ENCODE peak calls at places on chromosome 2, in seven cellular contexts. One of them, this sample, is unnamed.

GRCh38 chr2:240595381-240596079 is 9.0 kb downstream of the CAPN10 start:
- DNase-seq in HAP-1: peak; percentile 72
- DNase-seq in tibial artery: no peak
- DNase-seq in neuronal stem cell: peak; percentile 24
- DNase-seq in adrenal gland: peak; percentile 13
- DNase-seq in Panc1: no peak
- DNase-seq in AG10803: no peak
- DNase-seq in this sample: peak; percentile 32

GRCh38 chr2:239441261-239441701 is 40.5 kb upstream of the HDAC4 start:
- DNase-seq in HAP-1: no peak
- DNase-seq in tibial artery: no peak
- DNase-seq in neuronal stem cell: no peak
- DNase-seq in adrenal gland: no peak
- DNase-seq in Panc1: no peak
- DNase-seq in AG10803: no peak
- DNase-seq in this sample: no peak

GRCh38 chr2:211867845-211868361 is 670.7 kb downstream of the ERBB4 start:
- DNase-seq in HAP-1: no peak
- DNase-seq in tibial artery: no peak
- DNase-seq in neuronal stem cell: no peak
- DNase-seq in adrenal gland: no peak
- DNase-seq in Panc1: no peak
- DNase-seq in AG10803: no peak
- DNase-seq in this sample: no peak

GRCh38 chr2:147108553-147108952 is 736.3 kb upstream of the ACVR2A start:
- DNase-seq in HAP-1: no peak
- DNase-seq in tibial artery: no peak
- DNase-seq in neuronal stem cell: no peak
- DNase-seq in adrenal gland: no peak
- DNase-seq in Panc1: no peak
- DNase-seq in AG10803: peak; percentile 29
- DNase-seq in this sample: no peak

GRCh38 chr2:42913280-42913878 is 121.0 kb upstream of the HAAO start:
- DNase-seq in HAP-1: no peak
- DNase-seq in tibial artery: no peak
- DNase-seq in neuronal stem cell: no peak
- DNase-seq in adrenal gland: no peak
- DNase-seq in Panc1: no peak
- DNase-seq in AG10803: no peak
- DNase-seq in this sample: peak; percentile 36

GRCh38 chr2:221552282-221552681 is 19.8 kb downstream of the EPHA4 start:
- DNase-seq in HAP-1: no peak
- DNase-seq in tibial artery: no peak
- DNase-seq in neuronal stem cell: no peak
- DNase-seq in adrenal gland: no peak
- DNase-seq in Panc1: no peak
- DNase-seq in AG10803: no peak
- DNase-seq in this sample: no peak

GRCh38 chr2:177229448-177230242 is 17.1 kb downstream of the HNRNPA3 start:
- DNase-seq in HAP-1: no peak
- DNase-seq in tibial artery: no peak
- DNase-seq in neuronal stem cell: no peak
- DNase-seq in adrenal gland: no peak
- DNase-seq in Panc1: no peak
- DNase-seq in AG10803: no peak
- DNase-seq in this sample: no peak

GRCh38 chr2:237747189-237747588 is 51.4 kb upstream of the RBM44 start:
- DNase-seq in HAP-1: no peak
- DNase-seq in tibial artery: no peak
- DNase-seq in neuronal stem cell: no peak
- DNase-seq in adrenal gland: no peak
- DNase-seq in Panc1: no peak
- DNase-seq in AG10803: no peak
- DNase-seq in this sample: no peak

GRCh38 chr2:236607471-236608307 is 38.1 kb downstream of the ACKR3 start:
- DNase-seq in HAP-1: no peak
- DNase-seq in tibial artery: no peak
- DNase-seq in neuronal stem cell: no peak
- DNase-seq in adrenal gland: no peak
- DNase-seq in Panc1: no peak
- DNase-seq in AG10803: peak; percentile 81
- DNase-seq in this sample: no peak

GRCh38 chr2:49080681-49081080 is 73.6 kb downstream of the FSHR start:
- DNase-seq in HAP-1: no peak
- DNase-seq in tibial artery: no peak
- DNase-seq in neuronal stem cell: no peak
- DNase-seq in adrenal gland: no peak
- DNase-seq in Panc1: no peak
- DNase-seq in AG10803: no peak
- DNase-seq in this sample: no peak

GRCh38 chr2:103285354-103285753 is 523.5 kb downstream of the TMEM182 start:
- DNase-seq in HAP-1: no peak
- DNase-seq in tibial artery: no peak
- DNase-seq in neuronal stem cell: no peak
- DNase-seq in adrenal gland: no peak
- DNase-seq in Panc1: no peak
- DNase-seq in AG10803: no peak
- DNase-seq in this sample: no peak

GRCh38 chr2:141109633-141110032 is 1021.2 kb downstream of the LRP1B start:
- DNase-seq in HAP-1: no peak
- DNase-seq in tibial artery: no peak
- DNase-seq in neuronal stem cell: peak; percentile 3
- DNase-seq in adrenal gland: no peak
- DNase-seq in Panc1: no peak
- DNase-seq in AG10803: no peak
- DNase-seq in this sample: no peak

DNA sequence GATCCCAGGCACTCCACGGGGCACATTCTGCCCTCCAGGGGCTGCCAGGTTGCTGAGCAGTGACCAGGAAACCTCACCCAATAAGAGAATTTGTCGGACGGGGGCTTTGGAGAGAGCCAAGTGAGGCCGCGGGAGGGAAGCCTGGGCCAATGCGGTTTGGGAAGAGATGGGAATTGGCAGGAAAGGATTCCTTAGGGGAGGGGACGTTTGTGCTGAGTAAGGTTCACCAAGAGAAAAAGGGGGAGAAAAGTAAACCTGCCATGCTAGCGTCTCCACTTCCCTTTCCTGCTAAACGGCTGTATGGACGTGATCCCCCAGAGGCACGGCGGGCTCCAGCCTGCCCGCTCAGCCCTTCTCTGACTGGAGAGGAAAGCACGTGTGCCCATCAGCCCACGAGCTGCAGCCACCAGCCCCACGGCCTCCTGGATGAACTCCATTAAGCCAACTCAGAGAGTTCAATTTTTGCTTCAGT is 194.4 kb upstream of the ID2 start:
- DNase-seq in HAP-1: no peak
- DNase-seq in tibial artery: no peak
- DNase-seq in neuronal stem cell: no peak
- DNase-seq in adrenal gland: no peak
- DNase-seq in Panc1: no peak
- DNase-seq in AG10803: no peak
- DNase-seq in this sample: no peak
- H3K4me3 ChIP-seq in HAP-1: no peak overlapping the region
- H3K4me3 ChIP-seq in tibial artery: no peak overlapping the region
- H3K4me3 ChIP-seq in neuronal stem cell: no peak overlapping the region
- H3K4me3 ChIP-seq in adrenal gland: no peak overlapping the region
- H3K4me3 ChIP-seq in Panc1: no peak overlapping the region
- H3K4me3 ChIP-seq in AG10803: no peak overlapping the region
- H3K4me3 ChIP-seq in this sample: no peak overlapping the region

DNA sequence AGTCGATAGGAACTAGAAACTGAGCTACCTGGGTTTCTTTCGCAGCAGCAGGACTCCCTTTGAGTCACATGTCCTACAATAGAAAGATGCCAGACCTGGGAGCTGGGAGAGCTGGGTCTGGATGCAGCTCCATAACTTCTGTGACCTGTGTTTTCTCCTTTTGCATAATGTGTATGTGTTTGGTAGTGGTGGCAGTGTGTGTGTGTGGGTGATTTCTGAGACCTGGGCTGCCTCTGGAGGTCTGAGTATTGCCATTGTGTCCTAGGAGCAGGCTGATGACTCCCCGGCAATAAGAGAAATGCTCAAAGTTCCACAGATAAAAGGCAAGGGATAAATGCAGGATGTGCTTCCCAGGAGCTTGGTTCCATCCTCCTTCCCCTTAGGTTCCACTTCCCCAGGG is 6.4 kb downstream of the WNT10A start:
- DNase-seq in HAP-1: no peak
- DNase-seq in tibial artery: no peak
- DNase-seq in neuronal stem cell: no peak
- DNase-seq in adrenal gland: no peak
- DNase-seq in Panc1: no peak
- DNase-seq in AG10803: no peak
- DNase-seq in this sample: no peak
- H3K4me3 ChIP-seq in HAP-1: no peak overlapping the region
- H3K4me3 ChIP-seq in tibial artery: no peak overlapping the region
- H3K4me3 ChIP-seq in neuronal stem cell: no peak overlapping the region
- H3K4me3 ChIP-seq in adrenal gland: no peak overlapping the region
- H3K4me3 ChIP-seq in Panc1: no peak overlapping the region
- H3K4me3 ChIP-seq in AG10803: no peak overlapping the region
- H3K4me3 ChIP-seq in this sample: no peak overlapping the region

DNA sequence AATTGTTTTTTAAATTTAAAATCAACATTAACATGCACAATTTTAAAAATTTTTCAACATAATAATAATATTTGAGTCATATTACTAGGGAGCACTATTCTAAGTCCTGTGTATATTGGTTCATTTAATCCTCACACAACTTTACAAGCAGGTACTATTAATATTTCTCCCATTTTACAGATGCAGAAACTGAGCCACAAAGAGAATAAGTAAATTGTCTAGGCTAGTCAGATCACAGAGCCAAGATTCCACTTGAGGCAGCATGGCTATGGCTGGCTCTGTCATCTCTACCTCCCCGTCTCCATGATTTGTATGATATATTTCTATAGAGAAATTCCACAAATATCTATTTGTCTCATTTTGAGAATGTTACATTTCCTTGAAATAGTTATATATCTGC is 15.1 kb downstream of the CCNT2 start:
- DNase-seq in HAP-1: no peak
- DNase-seq in tibial artery: no peak
- DNase-seq in neuronal stem cell: no peak
- DNase-seq in adrenal gland: no peak
- DNase-seq in Panc1: no peak
- DNase-seq in AG10803: no peak
- DNase-seq in this sample: no peak
- H3K4me3 ChIP-seq in HAP-1: no peak overlapping the region
- H3K4me3 ChIP-seq in tibial artery: no peak overlapping the region
- H3K4me3 ChIP-seq in neuronal stem cell: no peak overlapping the region
- H3K4me3 ChIP-seq in adrenal gland: no peak overlapping the region
- H3K4me3 ChIP-seq in Panc1: no peak overlapping the region
- H3K4me3 ChIP-seq in AG10803: no peak overlapping the region
- H3K4me3 ChIP-seq in this sample: no peak overlapping the region

GRCh38 chr2:131033786-131034121 is 59.5 kb downstream of the FAM168B start:
- DNase-seq in HAP-1: no peak
- DNase-seq in tibial artery: no peak
- DNase-seq in neuronal stem cell: no peak
- DNase-seq in adrenal gland: peak; percentile 6
- DNase-seq in Panc1: no peak
- DNase-seq in AG10803: no peak
- DNase-seq in this sample: no peak

GRCh38 chr2:131030478-131030971 is 62.7 kb downstream of the FAM168B start:
- DNase-seq in HAP-1: no peak
- DNase-seq in tibial artery: no peak
- DNase-seq in neuronal stem cell: no peak
- DNase-seq in adrenal gland: peak; percentile 18
- DNase-seq in Panc1: no peak
- DNase-seq in AG10803: no peak
- DNase-seq in this sample: no peak

GRCh38 chr2:131031431-131031841 is 61.8 kb downstream of the FAM168B start:
- DNase-seq in HAP-1: no peak
- DNase-seq in tibial artery: no peak
- DNase-seq in neuronal stem cell: no peak
- DNase-seq in adrenal gland: no peak
- DNase-seq in Panc1: no peak
- DNase-seq in AG10803: peak; percentile 16
- DNase-seq in this sample: no peak

GRCh38 chr2:131032393-131032836 is 60.8 kb downstream of the FAM168B start:
- DNase-seq in HAP-1: no peak
- DNase-seq in tibial artery: no peak
- DNase-seq in neuronal stem cell: no peak
- DNase-seq in adrenal gland: peak; percentile 9
- DNase-seq in Panc1: no peak
- DNase-seq in AG10803: no peak
- DNase-seq in this sample: no peak

DNA sequence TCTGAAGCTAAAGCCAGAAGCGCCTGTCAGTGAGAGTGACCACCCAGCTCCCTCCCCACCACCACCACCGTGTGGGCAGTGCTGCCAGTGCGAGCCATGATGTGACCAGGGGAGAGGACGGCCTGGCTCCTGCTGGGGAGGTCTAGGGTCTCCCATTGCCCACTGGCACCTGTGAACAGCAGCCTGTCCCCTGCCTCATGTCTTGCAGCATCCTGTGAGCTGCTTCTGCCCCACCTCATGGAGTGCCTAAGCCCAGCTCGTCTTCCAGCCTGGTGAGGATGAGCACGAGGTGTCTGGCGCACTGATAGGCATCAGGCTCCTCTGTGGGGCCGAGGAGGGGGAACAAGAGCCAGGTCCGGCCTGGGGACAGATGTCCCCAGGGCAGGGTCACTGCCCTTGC is 61.4 kb downstream of the FAM168B start:
- DNase-seq in HAP-1: no peak
- DNase-seq in tibial artery: no peak
- DNase-seq in neuronal stem cell: no peak
- DNase-seq in adrenal gland: peak; percentile 10
- DNase-seq in Panc1: no peak
- DNase-seq in AG10803: no peak
- DNase-seq in this sample: no peak
- H3K4me3 ChIP-seq in HAP-1: no peak overlapping the region
- H3K4me3 ChIP-seq in tibial artery: no peak overlapping the region
- H3K4me3 ChIP-seq in neuronal stem cell: no peak overlapping the region
- H3K4me3 ChIP-seq in adrenal gland: no peak overlapping the region
- H3K4me3 ChIP-seq in Panc1: no peak overlapping the region
- H3K4me3 ChIP-seq in AG10803: no peak overlapping the region
- H3K4me3 ChIP-seq in this sample: no peak overlapping the region

GRCh38 chr2:26324903-26325302 is 21.0 kb upstream of the SELENOI start:
- DNase-seq in HAP-1: no peak
- DNase-seq in tibial artery: no peak
- DNase-seq in neuronal stem cell: no peak
- DNase-seq in adrenal gland: no peak
- DNase-seq in Panc1: no peak
- DNase-seq in AG10803: no peak
- DNase-seq in this sample: no peak
- H3K4me3 ChIP-seq in HAP-1: no peak overlapping the region
- H3K4me3 ChIP-seq in tibial artery: no peak overlapping the region
- H3K4me3 ChIP-seq in neuronal stem cell: no peak overlapping the region
- H3K4me3 ChIP-seq in adrenal gland: no peak overlapping the region
- H3K4me3 ChIP-seq in Panc1: no peak overlapping the region
- H3K4me3 ChIP-seq in AG10803: no peak overlapping the region
- H3K4me3 ChIP-seq in this sample: no peak overlapping the region